ENCODE peak calls at places on chromosomes 1 and 21, in six cellular contexts. H is tibial nerve, J is lower lobe of right lung, Z is Panc1, Q is adrenal gland, L is body of pancreas. S is an unnamed sample.

GRCh38 chr1:172338295-172338735 is 82.2 kb upstream of the C1orf105 start:
- DNase-seq in H (no peak), J (no peak), Z (no peak), Q (no peak), L (no peak), S (no peak)

GRCh38 chr1:212091438-212092121 is 56.0 kb downstream of the DTL start:
- DNase-seq in H (no peak), J (no peak), Z (no peak), Q (no peak), L (no peak), S (no peak)

GRCh38 chr21:34122047-34122446 is 48.7 kb downstream of the MRPS6 start:
- DNase-seq in H (no peak), J (no peak), Z (no peak), Q (no peak), L (peak; percentile 50), S (no peak)

GRCh38 chr1:32047701-32048100 is 25.0 kb upstream of the TMEM39B start:
- DNase-seq in H (no peak), J (no peak), Z (no peak), Q (no peak), L (no peak), S (no peak)

GRCh38 chr1:60621524-60621923 is 460.8 kb upstream of the NFIA start:
- DNase-seq in H (no peak), J (no peak), Z (no peak), Q (peak; percentile 23), L (peak; percentile 42), S (peak; percentile 31)

GRCh38 chr21:37914211-37914900 is 1.9 kb downstream of the KCNJ6 start:
- DNase-seq in H (no peak), J (peak; percentile 57), Z (no peak), Q (no peak), L (peak; percentile 32), S (peak; percentile 3)

GRCh38 chr1:118210723-118211110 is 25.7 kb upstream of the SPAG17 start:
- DNase-seq in H (no peak), J (no peak), Z (no peak), Q (no peak), L (no peak), S (no peak)

GRCh38 chr1:116508984-116509980 is 61.5 kb downstream of the CD58 start:
- DNase-seq in H (no peak), J (no peak), Z (peak; percentile 53), Q (no peak), L (no peak), S (peak; percentile 81)

GRCh38 chr1:27519341-27520258 is 29.6 kb upstream of the WASF2 start:
- DNase-seq in H (no peak), J (no peak), Z (no peak), Q (peak; percentile 91), L (peak; percentile 44), S (no peak)

GRCh38 chr1:85062425-85063026 is 14.2 kb upstream of the MCOLN3 start:
- DNase-seq in H (no peak), J (no peak), Z (no peak), Q (no peak), L (no peak), S (no peak)

GRCh38 chr1:236540813-236541465 is 17.2 kb downstream of the LGALS8 start:
- DNase-seq in H (no peak), J (no peak), Z (no peak), Q (no peak), L (no peak), S (no peak)

GRCh38 chr1:236541710-236542109 is 17.9 kb downstream of the LGALS8 start:
- DNase-seq in H (no peak), J (no peak), Z (no peak), Q (no peak), L (no peak), S (no peak)

GRCh38 chr1:236545621-236546169 is 21.9 kb downstream of the LGALS8 start:
- DNase-seq in H (no peak), J (no peak), Z (no peak), Q (no peak), L (no peak), S (no peak)

DNA sequence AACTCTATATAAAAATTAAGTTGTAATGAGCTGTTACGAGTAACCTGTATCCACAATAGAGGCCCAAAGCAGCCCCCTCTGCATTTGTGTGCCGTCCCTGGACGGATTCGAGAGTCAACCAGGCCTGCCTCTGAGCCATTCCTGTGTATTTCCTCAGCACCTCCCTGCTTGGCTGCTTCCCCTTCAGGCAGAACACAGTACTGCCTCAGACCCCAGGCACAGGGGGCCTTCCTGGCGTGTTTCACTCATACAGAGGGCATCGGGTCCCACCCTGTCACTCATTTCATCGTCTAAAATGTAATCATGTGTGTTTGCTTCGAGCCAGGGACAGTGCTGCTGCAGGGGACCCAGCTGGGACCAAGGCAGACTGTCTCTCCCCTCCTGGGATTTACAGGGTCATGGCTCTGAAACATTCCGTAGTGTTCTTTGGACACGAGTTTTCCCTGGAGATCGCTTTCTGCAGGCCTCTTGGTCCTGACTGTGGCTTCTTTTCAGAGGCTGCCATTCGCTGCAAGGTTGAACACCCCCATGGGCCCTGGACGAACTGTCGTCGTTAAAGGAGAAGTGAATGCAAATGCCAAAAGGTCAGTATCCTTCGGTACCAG is 19.4 kb downstream of the LGALS8 start:
- DNase-seq in H (no peak), J (no peak), Z (no peak), Q (no peak), L (no peak), S (no peak)
- TF ChIP-seq CTCF in H (no peak), J (no peak), Z (no peak), Q (no peak), L (no peak), S (peak; percentile 50)

DNA sequence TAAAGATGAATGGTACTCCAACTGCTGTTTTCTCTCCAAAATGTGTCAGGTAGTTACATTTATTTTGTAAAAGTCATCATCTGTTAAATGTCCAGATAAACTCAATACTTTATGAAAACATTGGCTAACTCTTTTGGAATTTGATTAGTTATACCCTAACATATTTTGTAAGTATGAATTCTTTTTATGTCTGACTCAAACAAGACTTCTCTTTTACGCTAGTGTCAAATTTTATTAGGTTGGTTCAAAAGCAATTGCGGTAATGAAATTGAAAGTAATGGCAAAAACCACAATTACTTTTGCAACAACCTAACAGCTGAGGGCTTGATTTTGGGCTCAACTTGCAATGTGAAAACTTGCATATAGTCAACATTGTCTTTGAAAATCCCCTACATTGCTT is 41.0 kb upstream of the USP25 start:
- DNase-seq in H (no peak), J (no peak), Z (no peak), Q (no peak), L (no peak), S (no peak)
- H3K4me3 ChIP-seq in H (no peak overlapping the region), J (no peak overlapping the region), Z (no peak overlapping the region), Q (no peak overlapping the region), L (no peak overlapping the region), S (no peak overlapping the region)

GRCh38 chr21:16211339-16212303 is 481.8 kb downstream of the USP25 start:
- DNase-seq in H (no peak), J (no peak), Z (no peak), Q (no peak), L (no peak), S (peak; percentile 22)
- H3K27ac ChIP-seq in H (peak overlapping the region; percentile 40), J (no peak overlapping the region), Z (no peak overlapping the region), Q (peak overlapping the region; percentile 66), L (no peak overlapping the region), S (peak overlapping the region; percentile 20)

GRCh38 chr1:208654241-208654640 is 410.1 kb upstream of the PLXNA2 start:
- DNase-seq in H (no peak), J (no peak), Z (no peak), Q (no peak), L (no peak), S (peak; percentile 5)
- TF ChIP-seq CTCF in H (no peak), J (peak; percentile 16), Z (peak; percentile 64), Q (no peak), L (no peak), S (peak; percentile 59)

DNA sequence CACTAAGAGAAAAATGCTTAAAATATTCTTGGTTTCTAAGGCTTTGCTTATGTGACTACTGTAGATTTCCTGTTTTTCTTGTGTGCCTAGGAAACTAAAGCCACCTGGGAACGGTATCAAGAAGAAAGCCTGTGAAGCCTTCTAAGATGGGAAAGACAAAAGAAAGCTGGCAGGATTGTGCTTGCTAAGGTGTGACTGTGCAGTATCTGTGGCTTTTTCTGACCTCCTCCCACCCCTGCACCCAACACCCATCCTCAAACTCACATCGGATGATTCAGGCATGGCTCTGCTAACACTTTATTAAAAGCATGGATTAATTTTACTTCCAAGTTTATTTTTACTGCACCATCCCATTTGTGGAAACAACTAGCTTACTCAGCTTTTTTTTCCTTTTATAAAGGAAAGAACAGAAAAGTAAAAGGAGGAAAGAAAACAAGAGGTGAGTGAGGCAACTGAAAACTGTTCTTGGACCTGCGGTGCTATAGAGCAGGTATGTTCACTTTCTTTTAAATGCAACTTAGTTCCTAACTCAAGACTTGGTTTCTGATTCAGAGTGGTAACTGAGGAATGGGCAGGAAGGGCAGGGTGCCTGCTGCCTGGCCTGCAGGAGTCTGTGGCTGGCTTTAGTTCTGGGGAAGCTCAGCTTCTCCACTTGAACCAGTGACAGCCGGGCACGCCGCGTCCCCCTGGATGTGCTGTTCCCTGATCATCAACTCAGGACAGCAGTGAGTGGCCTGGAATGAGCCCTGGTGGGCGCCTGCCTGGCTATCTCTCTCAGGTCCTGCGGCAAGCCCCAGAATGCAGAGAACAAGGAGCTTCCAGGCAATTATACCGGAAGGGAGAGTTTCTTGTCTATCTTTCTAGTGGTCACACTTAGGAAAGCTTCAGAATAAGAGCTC is at the start of gene GBP6:
- DNase-seq in H (no peak), J (no peak), Z (no peak), Q (no peak), L (no peak), S (no peak)
- H3K4me3 ChIP-seq in H (no peak within 1 kb of the TSS), J (no peak within 1 kb of the TSS), Z (no peak within 1 kb of the TSS), Q (no peak within 1 kb of the TSS), L (no peak within 1 kb of the TSS), S (no peak within 1 kb of the TSS)

GRCh38 chr21:36337099-36337509 is 17.1 kb downstream of the MORC3 start:
- DNase-seq in H (no peak), J (no peak), Z (no peak), Q (no peak), L (no peak), S (peak; percentile 50)
- H3K27ac ChIP-seq in H (no peak overlapping the region), J (no peak overlapping the region), Z (no peak overlapping the region), Q (no peak overlapping the region), L (no peak overlapping the region), S (peak overlapping the region; percentile 66)

S was measured in brain microvascular endothelial cell.